ENCODE peak calls at places on chromosomes 2 and 18, in four cellular contexts. One of them, this sample, is unnamed.

GRCh38 chr2:29420999-29421856 is 306.0 kb downstream of the CLIP4 start:
- DNase-seq in CD14-positive monocyte: no peak
- DNase-seq in left lung: no peak
- DNase-seq in fibroblast of lung: no peak
- DNase-seq in this sample: no peak

GRCh38 chr2:19232312-19232711 is 126.1 kb downstream of the OSR1 start:
- DNase-seq in CD14-positive monocyte: no peak
- DNase-seq in left lung: no peak
- DNase-seq in fibroblast of lung: no peak
- DNase-seq in this sample: no peak

GRCh38 chr2:109463891-109464290 is 149.9 kb downstream of the SEPTIN10 start:
- DNase-seq in left lung: no peak
- DNase-seq in fibroblast of lung: no peak
- DNase-seq in CD14-positive monocyte: peak; percentile 8
- DNase-seq in this sample: no peak

GRCh38 chr2:624096-624495 is 53.1 kb downstream of the TMEM18 start:
- DNase-seq in left lung: no peak
- DNase-seq in fibroblast of lung: no peak
- DNase-seq in CD14-positive monocyte: no peak
- DNase-seq in this sample: peak; percentile 59

GRCh38 chr2:232464534-232464865 is 8.5 kb downstream of the ALPI start:
- DNase-seq in fibroblast of lung: no peak
- DNase-seq in left lung: no peak
- DNase-seq in CD14-positive monocyte: no peak
- DNase-seq in this sample: no peak

GRCh38 chr2:206693399-206694137 is 24.6 kb downstream of the DYTN start:
- DNase-seq in CD14-positive monocyte: no peak
- DNase-seq in left lung: no peak
- DNase-seq in fibroblast of lung: peak; percentile 49
- DNase-seq in this sample: no peak

GRCh38 chr2:71001592-71002570 is 7.2 kb upstream of the TEX261 start:
- DNase-seq in fibroblast of lung: no peak
- DNase-seq in left lung: no peak
- DNase-seq in CD14-positive monocyte: no peak
- DNase-seq in this sample: peak; percentile 54

GRCh38 chr2:70696142-70696541 is 71.9 kb downstream of the ADD2 start:
- DNase-seq in CD14-positive monocyte: peak; percentile 34
- DNase-seq in fibroblast of lung: no peak
- DNase-seq in left lung: no peak
- DNase-seq in this sample: peak; percentile 45

DNA sequence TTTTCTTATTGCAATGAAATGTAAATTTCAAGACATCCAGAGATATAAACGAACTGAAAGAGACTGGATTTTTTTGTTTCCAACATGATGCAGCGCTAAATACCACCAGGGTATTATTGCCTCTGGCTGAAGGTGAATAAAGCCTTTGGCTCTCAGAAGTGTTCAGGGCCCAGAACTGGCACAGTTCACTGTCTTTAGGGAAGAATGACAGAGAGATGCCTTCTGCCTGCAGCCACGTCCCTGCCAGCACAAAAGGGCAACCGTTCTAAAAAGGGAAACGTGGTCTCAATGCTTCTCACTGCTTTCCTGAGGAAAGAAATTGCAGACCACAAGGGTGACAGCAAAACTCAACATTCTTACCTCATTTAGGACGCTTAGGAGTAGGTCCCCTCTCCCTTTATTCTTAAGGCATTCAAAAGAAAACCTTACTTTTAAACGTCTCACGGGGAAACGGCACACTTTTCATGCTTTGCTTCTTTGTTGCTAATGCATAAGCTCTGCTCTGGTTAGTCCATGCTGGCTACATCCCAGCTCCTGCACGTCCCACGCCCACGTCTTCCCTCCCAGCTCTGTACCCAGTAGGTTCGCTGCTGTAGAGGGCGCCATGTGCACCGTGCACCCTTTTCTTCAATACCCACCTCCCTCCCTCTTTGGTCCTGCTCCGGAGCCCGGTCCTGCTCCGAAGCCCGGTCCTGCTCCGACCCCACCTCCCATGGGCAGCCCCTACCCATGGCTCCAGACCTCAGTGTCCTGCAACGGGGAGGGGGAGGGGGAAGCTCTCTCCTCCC is 171.0 kb downstream of the HRH4 start:
- DNase-seq in left lung: no peak
- DNase-seq in CD14-positive monocyte: no peak
- DNase-seq in fibroblast of lung: peak; percentile 6
- DNase-seq in this sample: no peak
- TF ChIP-seq CTCF in left lung: no peak
- TF ChIP-seq CTCF in CD14-positive monocyte: no peak
- TF ChIP-seq CTCF in fibroblast of lung: peak; percentile 1
- TF ChIP-seq CTCF in this sample: no peak

GRCh38 chr2:28093768-28094167 is 203.2 kb downstream of the BABAM2 start:
- DNase-seq in left lung: no peak
- DNase-seq in fibroblast of lung: no peak
- DNase-seq in CD14-positive monocyte: no peak
- DNase-seq in this sample: no peak
- TF ChIP-seq CTCF in left lung: no peak
- TF ChIP-seq CTCF in fibroblast of lung: no peak
- TF ChIP-seq CTCF in CD14-positive monocyte: no peak
- TF ChIP-seq CTCF in this sample: no peak

GRCh38 chr2:181570833-181571661 is 85.9 kb downstream of the CERKL start:
- DNase-seq in fibroblast of lung: peak; percentile 12
- DNase-seq in CD14-positive monocyte: no peak
- DNase-seq in left lung: no peak
- DNase-seq in this sample: no peak
- TF ChIP-seq CTCF in fibroblast of lung: no peak
- TF ChIP-seq CTCF in CD14-positive monocyte: peak; percentile 70
- TF ChIP-seq CTCF in left lung: no peak
- TF ChIP-seq CTCF in this sample: peak; percentile 64

GRCh38 chr2:11305958-11306357 is 38.5 kb downstream of the ROCK2 start:
- DNase-seq in CD14-positive monocyte: no peak
- DNase-seq in left lung: no peak
- DNase-seq in fibroblast of lung: peak; percentile 92
- DNase-seq in this sample: no peak
- TF ChIP-seq CTCF in CD14-positive monocyte: no peak
- TF ChIP-seq CTCF in left lung: no peak
- TF ChIP-seq CTCF in fibroblast of lung: no peak
- TF ChIP-seq CTCF in this sample: no peak

DNA sequence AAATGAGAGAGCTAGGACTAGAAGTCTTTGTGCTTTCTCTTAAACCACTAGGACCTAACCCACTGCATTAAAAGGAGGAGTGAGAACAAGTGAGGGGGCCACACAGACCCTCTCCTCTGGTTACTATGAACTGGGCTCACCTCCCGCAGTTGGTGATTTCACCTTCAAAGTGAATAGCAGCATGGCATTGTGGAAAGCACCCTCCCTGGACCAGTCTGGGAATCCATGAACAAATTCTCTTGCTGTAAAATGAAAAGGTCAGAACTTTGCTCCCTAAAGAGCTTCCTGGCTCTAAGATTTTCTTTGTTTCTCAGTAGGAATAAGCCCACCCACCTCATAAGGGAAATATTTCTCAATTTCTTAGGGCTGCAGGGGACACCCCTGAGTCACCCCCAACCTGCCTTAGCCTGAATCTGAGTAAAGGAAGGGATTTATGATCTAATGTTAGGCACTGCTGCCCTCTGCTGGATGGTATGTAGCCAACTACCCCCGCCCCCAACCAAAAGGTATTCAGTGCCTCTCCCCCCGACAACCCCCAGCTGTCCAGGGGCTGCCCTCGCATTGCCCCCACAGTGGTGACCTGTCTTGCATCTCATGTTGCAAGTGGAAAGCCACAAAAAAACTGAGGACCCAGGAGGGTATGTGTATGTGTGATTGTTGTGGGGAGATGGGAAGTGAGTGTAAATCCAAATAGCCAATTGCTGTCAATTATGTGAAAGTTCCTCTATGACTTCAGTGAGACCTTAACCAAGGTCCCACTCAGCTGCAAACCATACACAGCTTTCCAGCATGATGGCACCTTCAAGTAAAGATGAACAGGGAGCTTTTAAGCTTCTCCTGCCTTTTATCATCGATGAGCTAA is 230.9 kb upstream of the SLC14A2 start:
- DNase-seq in left lung: no peak
- DNase-seq in CD14-positive monocyte: no peak
- DNase-seq in fibroblast of lung: peak; percentile 50
- DNase-seq in this sample: no peak
- TF ChIP-seq CTCF in left lung: peak; percentile 58
- TF ChIP-seq CTCF in CD14-positive monocyte: peak; percentile 85
- TF ChIP-seq CTCF in fibroblast of lung: peak; percentile 53
- TF ChIP-seq CTCF in this sample: peak; percentile 91

GRCh38 chr18:47775961-47776360 is 154.5 kb downstream of the SMAD2 start:
- DNase-seq in CD14-positive monocyte: no peak
- DNase-seq in fibroblast of lung: no peak
- DNase-seq in left lung: no peak
- DNase-seq in this sample: no peak
- TF ChIP-seq CTCF in CD14-positive monocyte: no peak
- TF ChIP-seq CTCF in fibroblast of lung: peak; percentile 17
- TF ChIP-seq CTCF in left lung: no peak
- TF ChIP-seq CTCF in this sample: no peak

GRCh38 chr18:48313803-48314202 is 95.4 kb downstream of the ZBTB7C start:
- DNase-seq in left lung: no peak
- DNase-seq in CD14-positive monocyte: no peak
- DNase-seq in fibroblast of lung: no peak
- DNase-seq in this sample: no peak

GRCh38 chr18:48317781-48318381 is 91.3 kb downstream of the ZBTB7C start:
- DNase-seq in fibroblast of lung: no peak
- DNase-seq in left lung: no peak
- DNase-seq in CD14-positive monocyte: no peak
- DNase-seq in this sample: no peak

GRCh38 chr18:48312066-48312465 is 97.1 kb downstream of the ZBTB7C start:
- DNase-seq in left lung: no peak
- DNase-seq in CD14-positive monocyte: no peak
- DNase-seq in fibroblast of lung: no peak
- DNase-seq in this sample: no peak

GRCh38 chr18:48316177-48316576 is 93.0 kb downstream of the ZBTB7C start:
- DNase-seq in left lung: no peak
- DNase-seq in fibroblast of lung: no peak
- DNase-seq in CD14-positive monocyte: no peak
- DNase-seq in this sample: no peak

DNA sequence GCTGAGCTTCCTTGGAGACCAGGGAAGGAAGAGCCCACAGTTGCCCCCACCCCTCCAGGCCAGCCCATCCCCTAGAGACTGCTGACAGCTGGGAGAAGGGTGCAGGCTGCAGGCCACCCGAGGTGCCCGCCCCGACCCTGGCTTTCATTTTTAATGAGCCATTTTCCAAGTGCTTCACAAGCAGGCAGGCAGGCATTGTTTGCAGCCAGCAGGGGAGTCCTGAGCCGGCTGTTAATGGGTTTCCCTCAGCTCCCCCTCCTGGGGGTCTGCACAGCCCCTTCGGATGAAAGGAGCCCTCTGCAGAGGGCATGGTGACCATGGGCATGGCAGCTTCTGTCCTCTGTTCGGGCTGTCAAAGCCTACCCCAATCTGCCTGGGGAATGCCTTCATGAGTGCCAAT is 94.5 kb downstream of the ZBTB7C start:
- DNase-seq in CD14-positive monocyte: no peak
- DNase-seq in left lung: no peak
- DNase-seq in fibroblast of lung: no peak
- DNase-seq in this sample: no peak
- TF ChIP-seq CTCF in CD14-positive monocyte: no peak
- TF ChIP-seq CTCF in left lung: no peak
- TF ChIP-seq CTCF in fibroblast of lung: no peak
- TF ChIP-seq CTCF in this sample: no peak

GRCh38 chr2:203750669-203751068 is 44.2 kb downstream of the CD28 start:
- DNase-seq in fibroblast of lung: no peak
- DNase-seq in CD14-positive monocyte: no peak
- DNase-seq in left lung: no peak
- DNase-seq in this sample: no peak
- TF ChIP-seq CTCF in fibroblast of lung: no peak
- TF ChIP-seq CTCF in CD14-positive monocyte: no peak
- TF ChIP-seq CTCF in left lung: no peak
- TF ChIP-seq CTCF in this sample: no peak

DNA sequence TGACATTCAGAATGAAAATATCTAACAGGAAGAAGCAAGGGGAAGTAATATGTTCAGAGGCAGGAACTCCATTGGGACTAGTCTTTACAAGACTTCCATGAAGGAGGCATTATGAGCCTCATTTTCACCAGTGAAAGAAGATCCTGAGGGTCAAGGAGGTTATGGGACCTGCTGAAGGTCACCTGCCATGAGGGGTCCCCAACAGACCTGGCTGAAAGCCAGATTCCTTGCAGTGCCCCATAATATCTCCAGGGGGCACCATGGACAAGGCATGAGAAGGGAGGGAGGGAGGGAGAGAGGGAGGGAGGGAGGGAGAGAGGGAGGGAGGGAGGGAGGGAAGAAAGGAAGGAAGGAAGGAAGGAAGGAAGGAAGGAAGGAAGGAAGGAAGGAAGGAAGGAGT is 27.9 kb downstream of the XDH start:
- DNase-seq in fibroblast of lung: no peak
- DNase-seq in left lung: no peak
- DNase-seq in CD14-positive monocyte: no peak
- DNase-seq in this sample: no peak
- TF ChIP-seq CTCF in fibroblast of lung: no peak
- TF ChIP-seq CTCF in left lung: no peak
- TF ChIP-seq CTCF in CD14-positive monocyte: no peak
- TF ChIP-seq CTCF in this sample: peak; percentile 30